ENCODE peak calls at places on chromosomes 13 and 19, in ten cellular contexts. L, K, R, A, M, C, F, U, E and J are unnamed samples.

GRCh38 chr13:32383836-32384618 is 43.9 kb downstream of the N4BP2L1 start:
- DNase-seq in F (no peak), A (no peak), L (no peak), K (no peak), E (no peak), R (no peak), C (no peak), M (no peak), U (no peak), J (no peak)

GRCh38 chr19:39327990-39328705 is 7.5 kb upstream of the LRFN1 start:
- DNase-seq in A (peak), R (peak), L (peak), U (peak), K (peak), F (peak), M (peak), C (peak), E (peak), J (peak)

GRCh38 chr19:12126707-12127106 is 13.4 kb downstream of the ZNF20 start:
- DNase-seq in L (no peak), E (no peak), A (no peak), R (peak), M (no peak), C (no peak), F (no peak), U (no peak), K (no peak), J (peak)

GRCh38 chr13:50686547-50686946 is 156.9 kb downstream of the DLEU7 start:
- DNase-seq in C (no peak), L (no peak), F (no peak), R (no peak), U (no peak), A (no peak), M (no peak), K (no peak), E (no peak), J (no peak)

GRCh38 chr13:110228936-110229904 is 77.7 kb downstream of the COL4A1 start:
- DNase-seq in U (no peak), L (no peak), R (peak), C (no peak), A (no peak), F (no peak), M (peak), K (no peak), E (no peak), J (peak)

GRCh38 chr19:43719378-43719868 is 3.5 kb downstream of the IRGC start:
- DNase-seq in U (no peak), F (no peak), L (no peak), K (no peak), A (no peak), E (no peak), M (no peak), R (no peak), C (no peak), J (no peak)

GRCh38 chr13:19959141-19959830 is 759 bp downstream of the ZMYM2 start:
- DNase-seq in M (peak), A (peak), U (no peak), K (no peak), L (no peak), F (peak), E (peak), C (peak), R (peak), J (peak)

GRCh38 chr13:49246850-49247721 is 639 bp upstream of the CDADC1 start:
- DNase-seq in C (no peak), A (no peak), U (no peak), K (no peak), E (no peak), M (no peak), R (no peak), L (no peak), F (no peak), J (no peak)

GRCh38 chr19:6533746-6534418 is 3.1 kb downstream of the TNFSF9 start:
- DNase-seq in A (no peak), E (no peak), F (no peak), K (no peak), R (no peak), U (no peak), M (no peak), C (no peak), L (no peak), J (peak)

GRCh38 chr13:96218475-96218874 is 128.6 kb downstream of the HS6ST3 start:
- DNase-seq in F (peak), R (peak), L (no peak), U (no peak), A (no peak), E (no peak), M (no peak), C (no peak), K (no peak), J (no peak)

GRCh38 chr19:19458110-19458816 is 52.8 kb downstream of the GATAD2A start:
- DNase-seq in R (no peak), L (no peak), M (no peak), K (no peak), C (peak), E (no peak), F (no peak), A (no peak), U (no peak), J (no peak)

GRCh38 chr19:39403331-39404312 is 3.0 kb upstream of the ZFP36 start:
- DNase-seq in C (peak), U (no peak), R (peak), F (peak), L (peak), M (peak), E (peak), K (peak), A (peak), J (peak)